ENCODE peak calls at places on chromosomes 12 and 14, in seven cellular contexts. L is H7, C is testis, G is neural progenitor cell, E is RWPE2, O is lung, K is tibial artery. X is an unnamed sample. For H3K36me3, the result is how much of the 10 kb centered on the place peaks cover.

GRCh38 chr14:77228056-77228455 is 43.0 kb downstream of the NGB start:
- DNase-seq in L (peak), C (no peak), G (no peak), E (no peak), O (no peak), K (no peak), X (no peak)

GRCh38 chr12:7915911-7916403 is 20.0 kb downstream of the SLC2A3 start:
- DNase-seq in L (peak), C (no peak), G (no peak), E (no peak), O (no peak), K (no peak), X (no peak)

GRCh38 chr14:22003471-22003870 is 329.9 kb upstream of the OR4E1 start:
- DNase-seq in L (no peak), C (no peak), G (no peak), E (no peak), O (no peak), K (no peak), X (no peak)

GRCh38 chr12:116339800-116340371 is 62.4 kb upstream of the MED13L start:
- DNase-seq in L (no peak), C (no peak), G (no peak), E (no peak), O (no peak), K (no peak), X (no peak)

GRCh38 chr12:54439096-54439495 is 20.0 kb upstream of the ITGA5 start:
- DNase-seq in L (no peak), C (no peak), G (no peak), E (no peak), O (no peak), K (no peak), X (no peak)

GRCh38 chr12:92987362-92987761 is 58.3 kb upstream of the EEA1 start:
- DNase-seq in L (peak), C (peak), G (peak), E (no peak), O (no peak), K (no peak), X (no peak)

GRCh38 chr12:130680451-130680990 is 35.6 kb downstream of the RIMBP2 start:
- DNase-seq in L (no peak), C (no peak), G (no peak), E (no peak), O (no peak), K (no peak), X (no peak)

GRCh38 chr12:81141220-81141619 is 63.3 kb downstream of the ACSS3 start:
- DNase-seq in L (no peak), C (no peak), G (peak), E (no peak), O (no peak), K (no peak), X (no peak)

GRCh38 chr14:79573486-79573885 is 637.8 kb downstream of the DIO2 start:
- DNase-seq in L (no peak), C (no peak), G (no peak), E (no peak), O (no peak), K (no peak), X (no peak)

DNA sequence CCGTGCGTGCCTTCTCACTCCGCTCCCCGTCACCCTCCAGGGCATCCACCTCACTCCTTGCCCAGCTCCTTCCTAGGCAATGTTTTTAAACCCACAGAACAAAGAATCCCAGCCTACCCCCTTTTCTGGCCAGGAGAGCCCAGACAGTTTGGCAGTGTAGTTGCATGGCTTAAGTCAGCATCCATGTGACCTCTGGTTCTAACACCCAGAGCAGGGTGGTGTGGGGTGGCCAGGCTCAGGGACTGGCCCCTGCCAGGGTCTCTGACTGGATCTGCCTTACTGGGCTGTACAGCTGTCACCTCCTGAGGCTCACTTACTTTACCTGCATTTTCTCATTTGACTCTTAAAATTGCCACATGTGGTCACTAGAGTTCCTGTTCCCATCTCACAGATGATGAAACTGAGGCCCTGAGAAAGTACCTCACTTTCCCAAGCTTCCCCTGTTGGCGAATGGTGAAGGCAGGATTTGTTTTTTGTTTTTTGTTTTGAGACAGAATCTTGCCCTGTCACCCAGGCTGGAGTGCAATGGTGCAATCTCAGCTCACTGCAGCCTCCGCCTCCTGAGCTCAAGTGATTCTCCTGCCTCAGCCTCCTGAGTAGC is 18.3 kb downstream of the SDS start:
- DNase-seq in L (no peak), C (no peak), G (no peak), E (no peak), O (no peak), K (no peak), X (no peak)
- H3K36me3 ChIP-seq in L (under half), C (under half), G (under half), E (under half), O (under half), K (half or more), X (half or more)

GRCh38 chr14:90062852-90063539 is 1.2 kb downstream of the KCNK13 start:
- DNase-seq in L (peak), C (no peak), G (no peak), E (no peak), O (no peak), K (no peak), X (no peak)
- H3K4me3 ChIP-seq in L (peak), C (peak), G (peak), E (no peak), O (no peak), K (no peak), X (peak)

GRCh38 chr12:95253386-95253785 is 35.8 kb downstream of the VEZT start:
- DNase-seq in L (no peak), C (no peak), G (no peak), E (no peak), O (no peak), K (no peak), X (no peak)
- H3K36me3 ChIP-seq in L (under half), C (under half), G (under half), E (half or more), O (under half), K (half or more), X (half or more)

GRCh38 chr12:126727656-126728055 is 1539.3 kb upstream of the TMEM132C start:
- DNase-seq in L (peak), C (no peak), G (peak), E (no peak), O (no peak), K (no peak), X (no peak)
- H3K4me3 ChIP-seq in L (peak), C (no peak), G (peak), E (no peak), O (no peak), K (no peak), X (no peak)

DNA sequence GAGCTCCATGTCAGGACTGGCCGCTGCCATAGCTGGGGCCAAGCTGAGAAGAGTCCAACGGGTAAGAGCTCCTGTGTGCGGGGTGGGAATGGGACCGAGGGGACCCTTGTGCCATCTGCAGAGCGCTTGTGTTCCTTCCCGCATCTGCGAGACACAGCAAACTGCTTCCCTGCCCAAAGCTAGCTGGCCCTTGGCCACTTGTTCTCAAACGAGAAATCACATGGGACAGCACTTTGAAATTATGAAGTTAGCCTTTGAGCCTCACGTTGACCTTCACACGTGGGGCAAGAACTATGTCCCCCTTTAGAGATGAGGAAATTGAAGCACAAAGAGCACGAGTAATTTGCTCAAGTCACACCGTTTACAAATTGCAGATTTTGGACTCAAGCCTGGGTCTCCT is 30.8 kb downstream of the DEGS2 start:
- DNase-seq in L (no peak), C (peak), G (no peak), E (no peak), O (no peak), K (no peak), X (peak)
- H3K36me3 ChIP-seq in L (under half), C (under half), G (under half), E (under half), O (under half), K (under half), X (under half)

GRCh38 chr14:54683882-54684794 is 117.2 kb downstream of the SAMD4A start:
- DNase-seq in L (peak), C (no peak), G (peak), E (peak), O (no peak), K (peak), X (peak)
- H3K4me3 ChIP-seq in L (peak), C (no peak), G (no peak), E (no peak), O (no peak), K (no peak), X (no peak)

GRCh38 chr12:121417847-121418246 is 17.9 kb downstream of the RNF34 start:
- DNase-seq in L (no peak), C (no peak), G (no peak), E (no peak), O (no peak), K (no peak), X (no peak)
- H3K36me3 ChIP-seq in L (under half), C (under half), G (under half), E (half or more), O (under half), K (under half), X (half or more)

GRCh38 chr12:109115404-109115757 is 1.0 kb upstream of the ACACB start:
- DNase-seq in L (no peak), C (no peak), G (no peak), E (no peak), O (no peak), K (no peak), X (peak)
- H3K4me3 ChIP-seq in L (no peak), C (no peak), G (no peak), E (no peak), O (no peak), K (no peak), X (peak)

DNA sequence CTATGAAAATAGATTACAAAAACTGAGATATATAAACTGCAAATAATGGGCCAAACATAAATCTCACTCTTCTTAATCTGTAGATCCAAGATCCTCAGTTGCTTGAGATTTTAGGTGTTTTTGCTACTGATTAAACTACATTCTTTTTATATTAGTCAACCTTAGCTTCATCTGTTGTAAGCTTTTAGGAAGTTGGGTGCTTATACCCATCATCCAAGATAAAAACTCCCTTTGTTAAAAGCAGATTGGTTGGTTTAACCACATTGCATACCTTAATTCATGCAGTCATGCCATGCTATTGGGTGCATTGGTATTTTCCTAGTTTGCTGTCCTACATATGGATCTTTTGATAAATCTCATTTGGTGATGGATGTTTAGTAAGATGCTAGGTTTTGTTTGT is 46.2 kb upstream of the DIP2B start:
- DNase-seq in L (no peak), C (no peak), G (no peak), E (no peak), O (no peak), K (no peak), X (no peak)
- H3K36me3 ChIP-seq in L (under half), C (under half), G (under half), E (half or more), O (under half), K (under half), X (half or more)